ENCODE peak calls at places on chromosomes 7 and 10, in four cellular contexts. One of them, this sample, is unnamed.

GRCh38 chr7:83468251-83468739 is 180.6 kb downstream of the SEMA3E start:
- DNase-seq in A673: peak
- DNase-seq in fibroblast of lung: peak
- DNase-seq in HFF-Myc: peak
- DNase-seq in this sample: peak

GRCh38 chr7:114183311-114184105 is 231.1 kb upstream of the FOXP2 start:
- DNase-seq in A673: no peak
- DNase-seq in fibroblast of lung: peak
- DNase-seq in HFF-Myc: no peak
- DNase-seq in this sample: no peak

GRCh38 chr10:33803248-33803647 is 468.8 kb upstream of the NRP1 start:
- DNase-seq in A673: no peak
- DNase-seq in fibroblast of lung: peak
- DNase-seq in HFF-Myc: no peak
- DNase-seq in this sample: peak

GRCh38 chr10:59793924-59794323 is 40.7 kb upstream of the MRLN start:
- DNase-seq in A673: no peak
- DNase-seq in fibroblast of lung: no peak
- DNase-seq in HFF-Myc: no peak
- DNase-seq in this sample: peak

GRCh38 chr7:50251765-50252164 is 52.8 kb upstream of the IKZF1 start:
- DNase-seq in A673: no peak
- DNase-seq in fibroblast of lung: no peak
- DNase-seq in HFF-Myc: no peak
- DNase-seq in this sample: no peak

GRCh38 chr10:36492590-36493510 is 632.5 kb upstream of the ANKRD30A start:
- DNase-seq in A673: no peak
- DNase-seq in fibroblast of lung: peak
- DNase-seq in HFF-Myc: no peak
- DNase-seq in this sample: peak

GRCh38 chr7:143492043-143492471 is 14.4 kb downstream of the TAS2R41 start:
- DNase-seq in A673: peak
- DNase-seq in fibroblast of lung: peak
- DNase-seq in HFF-Myc: no peak
- DNase-seq in this sample: peak

GRCh38 chr7:77460057-77460486 is 43.9 kb upstream of the GSAP start:
- DNase-seq in A673: no peak
- DNase-seq in fibroblast of lung: no peak
- DNase-seq in HFF-Myc: no peak
- DNase-seq in this sample: no peak

GRCh38 chr10:13743963-13744362 is 157.2 kb downstream of the PRPF18 start:
- DNase-seq in A673: no peak
- DNase-seq in fibroblast of lung: no peak
- DNase-seq in HFF-Myc: no peak
- DNase-seq in this sample: no peak

GRCh38 chr10:118045154-118045841 is 1.4 kb downstream of the RAB11FIP2 start:
- DNase-seq in A673: no peak
- DNase-seq in fibroblast of lung: peak
- DNase-seq in HFF-Myc: no peak
- DNase-seq in this sample: peak
- H3K4me3 ChIP-seq in A673: peak
- H3K4me3 ChIP-seq in fibroblast of lung: peak
- H3K4me3 ChIP-seq in HFF-Myc: peak
- H3K4me3 ChIP-seq in this sample: peak

DNA sequence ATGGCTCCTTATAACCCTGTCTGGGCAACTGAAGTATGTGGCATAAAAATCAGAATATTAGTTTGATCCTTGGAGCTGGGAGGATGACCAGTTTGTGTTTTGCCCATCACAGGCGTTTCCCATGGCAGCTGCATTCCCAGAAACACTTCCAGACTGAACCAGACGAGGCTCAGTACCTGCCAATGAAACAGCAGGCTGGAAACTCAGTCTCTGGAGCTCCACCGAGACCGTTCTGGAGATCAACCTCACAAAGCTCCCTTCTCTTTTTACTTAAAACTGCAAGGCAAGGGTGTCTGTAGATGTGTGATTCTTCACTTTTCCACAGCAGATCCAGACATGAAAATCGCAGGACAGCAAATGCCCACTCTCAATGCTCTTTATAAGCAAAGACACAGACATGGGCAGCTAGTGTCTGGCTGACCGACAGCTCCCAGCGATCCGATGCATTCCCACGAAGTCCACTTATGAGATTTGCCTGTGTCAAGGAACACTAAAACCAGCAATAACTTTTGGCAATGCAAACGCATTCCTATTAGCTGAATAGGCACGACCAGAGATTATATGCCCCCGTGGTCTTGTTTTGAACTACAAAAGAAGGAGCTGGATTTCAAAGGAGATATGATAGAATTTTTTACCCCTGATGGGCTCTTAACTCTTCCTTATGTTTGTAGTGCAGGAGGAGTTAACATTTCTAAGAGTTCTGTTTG is 72.7 kb downstream of the ADAM12 start:
- DNase-seq in A673: no peak
- DNase-seq in fibroblast of lung: peak
- DNase-seq in HFF-Myc: peak
- DNase-seq in this sample: peak
- TF ChIP-seq CTCF in A673: no peak
- TF ChIP-seq CTCF in fibroblast of lung: peak
- TF ChIP-seq CTCF in HFF-Myc: no peak
- TF ChIP-seq CTCF in this sample: no peak

DNA sequence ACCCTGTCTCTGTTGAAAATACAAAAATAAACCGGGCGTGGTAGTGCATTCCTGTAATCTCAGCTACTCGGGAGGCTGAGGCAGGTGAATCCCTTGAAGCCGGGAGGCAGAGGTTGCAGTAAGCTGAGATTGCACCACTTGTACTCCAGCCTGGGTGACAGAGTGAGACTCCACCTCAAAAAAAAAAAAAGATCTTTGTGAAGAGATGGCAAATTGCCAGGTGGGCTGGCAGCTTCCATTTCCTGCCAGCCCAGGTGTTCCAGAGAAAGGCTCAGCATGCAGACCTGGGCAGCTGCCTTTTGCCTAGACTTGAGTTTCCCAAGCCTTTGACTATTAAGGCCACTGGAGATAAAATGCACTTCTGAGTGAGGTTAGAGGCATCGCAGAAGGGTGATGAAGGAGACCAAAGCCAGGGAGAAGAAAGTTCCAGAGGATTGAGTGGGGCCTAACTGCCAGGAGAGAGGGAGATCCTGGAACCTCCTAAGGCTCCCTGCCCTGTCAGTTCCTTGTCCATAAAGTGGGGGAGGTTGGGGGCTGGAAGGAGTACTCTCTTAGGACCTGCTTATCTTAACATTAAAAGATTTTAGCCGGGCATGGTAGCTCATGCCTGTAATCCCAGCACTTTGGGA is 10.0 kb upstream of the DDIT4 start:
- DNase-seq in A673: no peak
- DNase-seq in fibroblast of lung: no peak
- DNase-seq in HFF-Myc: no peak
- DNase-seq in this sample: no peak
- H3K4me3 ChIP-seq in A673: no peak
- H3K4me3 ChIP-seq in fibroblast of lung: no peak
- H3K4me3 ChIP-seq in HFF-Myc: no peak
- H3K4me3 ChIP-seq in this sample: no peak

GRCh38 chr10:71494470-71494869 is 97.8 kb downstream of the CDH23 start:
- DNase-seq in A673: no peak
- DNase-seq in fibroblast of lung: no peak
- DNase-seq in HFF-Myc: no peak
- DNase-seq in this sample: no peak
- TF ChIP-seq CTCF in A673: no peak
- TF ChIP-seq CTCF in fibroblast of lung: no peak
- TF ChIP-seq CTCF in HFF-Myc: no peak
- TF ChIP-seq CTCF in this sample: no peak

DNA sequence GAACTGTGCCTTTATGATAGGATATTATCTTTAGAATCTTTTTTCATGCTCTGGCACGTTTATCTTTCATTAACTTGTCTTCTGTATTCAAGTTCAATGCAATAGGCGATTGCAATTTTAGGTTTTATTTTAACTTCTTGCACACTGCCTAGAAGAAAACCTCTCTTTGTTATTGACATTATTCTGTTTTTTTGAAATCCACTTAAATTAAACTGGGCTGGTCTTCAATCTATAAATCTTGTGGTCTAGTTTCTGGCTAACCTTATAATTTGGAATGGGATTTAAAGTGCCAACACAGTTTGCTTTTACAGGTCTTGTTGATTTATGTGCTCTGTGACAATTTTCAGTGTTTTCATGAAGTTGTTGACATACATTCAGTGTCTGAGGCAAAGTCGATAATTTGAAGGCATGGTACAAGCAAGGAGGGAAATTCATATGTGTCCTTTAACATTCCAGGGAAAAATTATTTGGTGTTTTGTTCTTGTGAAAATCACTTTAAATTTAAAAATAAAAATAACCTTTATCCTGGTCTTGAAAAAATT is 240.9 kb downstream of the KIAA1217 start:
- DNase-seq in A673: no peak
- DNase-seq in fibroblast of lung: no peak
- DNase-seq in HFF-Myc: no peak
- DNase-seq in this sample: no peak
- H3K4me3 ChIP-seq in A673: peak
- H3K4me3 ChIP-seq in fibroblast of lung: peak
- H3K4me3 ChIP-seq in HFF-Myc: peak
- H3K4me3 ChIP-seq in this sample: no peak